ENCODE peak calls at places on chromosome 21, in six cellular contexts. Z is T-helper 17 cell; L is GM04503; O is posterior cingulate gyrus; H is Ammon's horn; W is effector CD4-positive, alpha-beta T cell. K is an unnamed sample.

GRCh38 chr21:27954806-27955205 is 987.9 kb upstream of the ADAMTS5 start:
- DNase-seq in W (no peak), Z (no peak), O (no peak), L (no peak), H (peak; percentile 35), K (no peak)

GRCh38 chr21:14306143-14306907 is 76.6 kb downstream of the HSPA13 start:
- DNase-seq in W (no peak), L (no peak), O (no peak), Z (no peak), H (peak; percentile 32), K (no peak)

GRCh38 chr21:27129215-27129614 is 162.3 kb upstream of the ADAMTS5 start:
- DNase-seq in Z (no peak), O (no peak), L (no peak), W (no peak), H (no peak), K (no peak)

GRCh38 chr21:17930102-17930501 is 110.9 kb upstream of the C21orf91 start:
- DNase-seq in H (no peak), L (no peak), O (no peak), W (no peak), Z (no peak), K (no peak)

GRCh38 chr21:38460171-38460742 is 38.0 kb downstream of the ERG start:
- DNase-seq in W (no peak), H (no peak), O (no peak), Z (no peak), L (no peak), K (no peak)

GRCh38 chr21:31354122-31354521 is 10.1 kb upstream of the TIAM1 start:
- DNase-seq in Z (no peak), H (no peak), W (no peak), L (no peak), O (no peak), K (no peak)

GRCh38 chr21:45816794-45817193 is 164.8 kb upstream of the COL6A1 start:
- DNase-seq in O (no peak), L (no peak), W (no peak), H (no peak), Z (no peak), K (no peak)

GRCh38 chr21:46472246-46472645 is 13.6 kb downstream of the DIP2A start:
- DNase-seq in L (no peak), W (no peak), O (no peak), Z (no peak), H (peak; percentile 62), K (no peak)

GRCh38 chr21:39169906-39170305 is 13.3 kb downstream of the PSMG1 start:
- DNase-seq in O (no peak), L (no peak), Z (no peak), W (no peak), H (no peak), K (no peak)

GRCh38 chr21:33036430-33037162 is 10.9 kb downstream of the OLIG2 start:
- DNase-seq in L (peak; percentile 11), O (no peak), W (no peak), Z (no peak), H (peak; percentile 56), K (no peak)

GRCh38 chr21:42703173-42703908 is 49.9 kb downstream of the PDE9A start:
- DNase-seq in H (no peak), O (no peak), L (no peak), Z (no peak), W (no peak), K (no peak)

GRCh38 chr21:29297483-29298347 is 1.0 kb upstream of the BACH1 start:
- DNase-seq in L (no peak), O (no peak), Z (no peak), W (no peak), H (no peak), K (no peak)

GRCh38 chr21:36422279-36423098 is 37.3 kb downstream of the CHAF1B start:
- DNase-seq in O (no peak), W (no peak), H (no peak), Z (no peak), L (no peak), K (no peak)

GRCh38 chr21:45868488-45868887 is 113.1 kb upstream of the COL6A1 start:
- DNase-seq in H (no peak), Z (no peak), W (no peak), O (no peak), L (no peak), K (no peak)

GRCh38 chr21:42124826-42125570 is 53.9 kb downstream of the UMODL1 start:
- DNase-seq in W (no peak), L (no peak), Z (no peak), H (no peak), O (no peak), K (no peak)

GRCh38 chr21:29942033-29942432 is 2.2 kb upstream of the GRIK1 start:
- DNase-seq in L (no peak), H (no peak), W (no peak), Z (no peak), O (no peak), K (no peak)

GRCh38 chr21:45562965-45563364 is 20.7 kb upstream of the SLC19A1 start:
- DNase-seq in H (no peak), Z (no peak), L (peak; percentile 25), W (no peak), O (no peak), K (no peak)

GRCh38 chr21:41282412-41282811 is 34.2 kb upstream of the FAM3B start:
- DNase-seq in O (no peak), Z (no peak), L (no peak), W (no peak), H (no peak), K (no peak)

GRCh38 chr21:37904879-37905278 is 11.4 kb downstream of the KCNJ6 start:
- DNase-seq in Z (no peak), H (no peak), O (no peak), W (no peak), L (no peak), K (no peak)